ENCODE peak calls at places on chromosomes 4 and X, in five cellular contexts. One of them, this sample, is unnamed.

GRCh38 chr4:139950568-139950967 is 203.4 kb downstream of the MAML3 start:
- DNase-seq in BE2C: no peak
- DNase-seq in ovary: no peak
- DNase-seq in esophagus squamous epithelium: no peak
- DNase-seq in Peyer's patch: no peak
- DNase-seq in this sample: no peak

GRCh38 chr4:82984459-82984858 is 26.2 kb downstream of the LIN54 start:
- DNase-seq in BE2C: peak
- DNase-seq in ovary: no peak
- DNase-seq in esophagus squamous epithelium: no peak
- DNase-seq in Peyer's patch: no peak
- DNase-seq in this sample: no peak

GRCh38 chr4:114272226-114272625 is 292.8 kb upstream of the ARSJ start:
- DNase-seq in ovary: no peak
- DNase-seq in BE2C: no peak
- DNase-seq in Peyer's patch: no peak
- DNase-seq in esophagus squamous epithelium: no peak
- DNase-seq in this sample: no peak

GRCh38 chr4:47215759-47216158 is 184.4 kb downstream of the GABRB1 start:
- DNase-seq in Peyer's patch: no peak
- DNase-seq in ovary: no peak
- DNase-seq in BE2C: no peak
- DNase-seq in esophagus squamous epithelium: no peak
- DNase-seq in this sample: no peak

GRCh38 chrX:1444896-1445480 is 7.7 kb downstream of the ASMTL start:
- DNase-seq in esophagus squamous epithelium: no peak
- DNase-seq in Peyer's patch: peak
- DNase-seq in ovary: no peak
- DNase-seq in BE2C: no peak
- DNase-seq in this sample: no peak

GRCh38 chr4:143025111-143025704 is 159.5 kb upstream of the USP38 start:
- DNase-seq in Peyer's patch: no peak
- DNase-seq in BE2C: peak
- DNase-seq in ovary: no peak
- DNase-seq in esophagus squamous epithelium: no peak
- DNase-seq in this sample: no peak

GRCh38 chr4:92014060-92014459 is 289.7 kb upstream of the GRID2 start:
- DNase-seq in BE2C: no peak
- DNase-seq in Peyer's patch: no peak
- DNase-seq in ovary: no peak
- DNase-seq in esophagus squamous epithelium: no peak
- DNase-seq in this sample: no peak

GRCh38 chr4:173503330-173504180 is 26.5 kb downstream of the HAND2 start:
- DNase-seq in Peyer's patch: no peak
- DNase-seq in BE2C: no peak
- DNase-seq in ovary: no peak
- DNase-seq in esophagus squamous epithelium: no peak
- DNase-seq in this sample: no peak

GRCh38 chr4:37799941-37800554 is 26.4 kb upstream of the PGM2 start:
- DNase-seq in BE2C: no peak
- DNase-seq in esophagus squamous epithelium: no peak
- DNase-seq in ovary: no peak
- DNase-seq in Peyer's patch: no peak
- DNase-seq in this sample: no peak

GRCh38 chr4:110196871-110197420 is 1.5 kb downstream of the ELOVL6 start:
- DNase-seq in Peyer's patch: peak
- DNase-seq in esophagus squamous epithelium: peak
- DNase-seq in BE2C: no peak
- DNase-seq in ovary: peak
- DNase-seq in this sample: no peak

GRCh38 chr4:53015681-53016080 is 153.6 kb downstream of the RASL11B start:
- DNase-seq in esophagus squamous epithelium: no peak
- DNase-seq in ovary: peak
- DNase-seq in Peyer's patch: no peak
- DNase-seq in BE2C: peak
- DNase-seq in this sample: no peak

GRCh38 chrX:24651783-24652182 is 4.6 kb upstream of the PCYT1B start:
- DNase-seq in esophagus squamous epithelium: no peak
- DNase-seq in BE2C: no peak
- DNase-seq in Peyer's patch: no peak
- DNase-seq in ovary: no peak
- DNase-seq in this sample: no peak

GRCh38 chr4:6720202-6720699 is 4.3 kb downstream of the BLOC1S4 start:
- DNase-seq in Peyer's patch: peak
- DNase-seq in BE2C: peak
- DNase-seq in ovary: peak
- DNase-seq in esophagus squamous epithelium: no peak
- DNase-seq in this sample: peak

GRCh38 chrX:37959212-37960021 is 46.9 kb upstream of the SYTL5 start:
- DNase-seq in esophagus squamous epithelium: no peak
- DNase-seq in BE2C: no peak
- DNase-seq in Peyer's patch: no peak
- DNase-seq in ovary: no peak
- DNase-seq in this sample: no peak

GRCh38 chrX:40244980-40245379 is 147.2 kb upstream of the BCOR start:
- DNase-seq in Peyer's patch: no peak
- DNase-seq in ovary: no peak
- DNase-seq in BE2C: peak
- DNase-seq in esophagus squamous epithelium: no peak
- DNase-seq in this sample: no peak

GRCh38 chrX:30935985-30936384 is 46.9 kb upstream of the TAB3 start:
- DNase-seq in ovary: no peak
- DNase-seq in esophagus squamous epithelium: no peak
- DNase-seq in BE2C: peak
- DNase-seq in Peyer's patch: no peak
- DNase-seq in this sample: no peak

GRCh38 chr4:70839537-70840093 is at the start of gene GRSF1:
- DNase-seq in Peyer's patch: peak
- DNase-seq in esophagus squamous epithelium: peak
- DNase-seq in BE2C: peak
- DNase-seq in ovary: peak
- DNase-seq in this sample: peak

GRCh38 chrX:134570899-134571298 is 87.4 kb downstream of the PLAC1 start:
- DNase-seq in Peyer's patch: no peak
- DNase-seq in ovary: no peak
- DNase-seq in esophagus squamous epithelium: no peak
- DNase-seq in BE2C: no peak
- DNase-seq in this sample: no peak

GRCh38 chr4:92270908-92271307 is 32.9 kb upstream of the GRID2 start:
- DNase-seq in BE2C: no peak
- DNase-seq in esophagus squamous epithelium: no peak
- DNase-seq in Peyer's patch: no peak
- DNase-seq in ovary: no peak
- DNase-seq in this sample: no peak

GRCh38 chrX:38117485-38117884 is 103.2 kb downstream of the SRPX start:
- DNase-seq in esophagus squamous epithelium: no peak
- DNase-seq in ovary: no peak
- DNase-seq in BE2C: peak
- DNase-seq in Peyer's patch: no peak
- DNase-seq in this sample: no peak

GRCh38 chr4:137545461-137545861 is 13.2 kb upstream of the PCDH18 start:
- DNase-seq in ovary: no peak
- DNase-seq in Peyer's patch: no peak
- DNase-seq in BE2C: no peak
- DNase-seq in esophagus squamous epithelium: no peak
- DNase-seq in this sample: no peak

DNA sequence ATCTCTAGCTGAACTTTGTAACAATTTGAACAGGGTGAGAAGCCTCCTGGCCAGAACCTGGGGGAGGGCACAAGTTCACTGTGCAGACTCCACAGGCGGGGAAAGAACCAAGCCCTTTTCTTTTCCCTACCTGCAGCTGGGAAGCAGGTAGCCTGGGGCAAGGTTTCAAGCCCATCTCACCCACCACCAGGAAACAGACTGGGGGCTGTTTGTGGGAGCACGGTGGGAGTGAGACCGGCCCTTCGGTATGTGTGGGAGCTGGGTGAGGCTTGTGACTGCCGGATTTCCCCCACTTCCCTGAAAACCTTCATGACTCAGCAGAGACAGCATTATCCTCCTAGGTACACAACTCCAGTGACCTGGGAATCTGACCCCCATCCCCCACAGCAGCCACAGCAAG is 211.7 kb downstream of the ZNF674 start:
- DNase-seq in Peyer's patch: no peak
- DNase-seq in BE2C: no peak
- DNase-seq in ovary: no peak
- DNase-seq in esophagus squamous epithelium: no peak
- DNase-seq in this sample: no peak
- H3K4me3 ChIP-seq in Peyer's patch: no peak
- H3K4me3 ChIP-seq in BE2C: no peak
- H3K4me3 ChIP-seq in ovary: no peak
- H3K4me3 ChIP-seq in esophagus squamous epithelium: no peak
- H3K4me3 ChIP-seq in this sample: no peak

DNA sequence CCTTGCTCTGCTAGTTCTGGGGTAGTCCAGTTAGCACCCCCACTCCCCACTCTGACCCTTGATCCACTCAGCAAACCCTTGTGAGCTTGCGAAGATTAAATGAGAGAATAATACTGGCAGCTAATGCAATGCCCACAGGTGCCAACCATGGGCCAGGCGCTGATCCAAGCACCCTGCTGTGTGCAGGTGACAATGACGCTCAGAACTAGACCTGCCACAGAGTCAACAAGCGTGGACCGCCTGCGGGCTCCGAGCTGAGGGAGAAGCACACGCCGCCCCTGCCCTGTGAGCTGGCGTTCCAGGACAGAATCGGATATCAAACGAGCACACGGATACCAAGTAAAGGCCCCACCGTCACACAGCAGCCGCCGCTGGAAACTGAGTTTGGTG is 129.2 kb downstream of the FAM53A start:
- DNase-seq in ovary: no peak
- DNase-seq in BE2C: no peak
- DNase-seq in esophagus squamous epithelium: no peak
- DNase-seq in Peyer's patch: no peak
- DNase-seq in this sample: no peak
- H3K4me3 ChIP-seq in ovary: no peak
- H3K4me3 ChIP-seq in BE2C: no peak
- H3K4me3 ChIP-seq in esophagus squamous epithelium: no peak
- H3K4me3 ChIP-seq in Peyer's patch: no peak
- H3K4me3 ChIP-seq in this sample: no peak

GRCh38 chr4:104879367-104879766 is 267.3 kb upstream of the TET2 start:
- DNase-seq in ovary: no peak
- DNase-seq in BE2C: no peak
- DNase-seq in esophagus squamous epithelium: no peak
- DNase-seq in Peyer's patch: no peak
- DNase-seq in this sample: no peak
- H3K4me3 ChIP-seq in ovary: no peak
- H3K4me3 ChIP-seq in BE2C: no peak
- H3K4me3 ChIP-seq in esophagus squamous epithelium: no peak
- H3K4me3 ChIP-seq in Peyer's patch: no peak
- H3K4me3 ChIP-seq in this sample: no peak

DNA sequence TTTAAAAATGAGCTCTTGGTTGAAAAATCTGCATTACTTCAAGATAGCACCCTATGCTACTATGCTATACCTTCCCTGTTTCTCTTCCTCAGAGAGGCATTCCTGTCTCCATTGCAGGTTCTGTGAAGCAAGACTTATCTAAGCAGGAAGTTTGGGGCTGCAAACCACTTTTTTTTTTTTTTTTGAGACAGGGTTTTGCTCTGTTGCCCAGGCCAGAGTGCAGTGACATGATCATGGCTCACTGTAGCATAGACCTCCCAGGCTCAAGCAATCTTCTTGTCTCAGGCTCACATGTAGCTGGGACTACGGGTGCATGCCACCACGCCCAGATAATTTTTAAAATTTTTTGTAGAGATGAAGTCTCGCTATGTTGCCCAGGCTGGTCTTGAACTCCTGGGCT is 4.0 kb upstream of the CCNG2 start:
- DNase-seq in BE2C: no peak
- DNase-seq in esophagus squamous epithelium: no peak
- DNase-seq in Peyer's patch: peak
- DNase-seq in ovary: no peak
- DNase-seq in this sample: no peak
- H3K4me3 ChIP-seq in BE2C: no peak
- H3K4me3 ChIP-seq in esophagus squamous epithelium: no peak
- H3K4me3 ChIP-seq in Peyer's patch: no peak
- H3K4me3 ChIP-seq in ovary: no peak
- H3K4me3 ChIP-seq in this sample: no peak

DNA sequence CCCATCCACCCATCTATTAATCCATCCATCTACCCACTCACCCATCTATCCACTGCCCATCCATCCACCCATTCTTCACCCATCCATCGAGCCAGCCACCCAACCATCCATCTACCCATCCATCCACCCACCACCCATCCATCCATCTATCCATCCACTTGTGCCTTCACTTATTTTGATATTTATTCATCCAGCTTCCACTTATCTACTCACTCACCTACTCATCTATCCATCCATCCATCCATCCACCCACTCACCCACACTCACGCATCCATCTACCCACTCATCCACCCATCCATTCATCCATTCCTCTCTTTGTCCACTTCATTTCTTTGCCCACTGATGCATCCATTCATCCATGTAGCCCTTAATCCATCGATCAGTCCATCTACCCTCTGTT is 72.9 kb upstream of the AFAP1 start:
- DNase-seq in ovary: no peak
- DNase-seq in Peyer's patch: no peak
- DNase-seq in esophagus squamous epithelium: no peak
- DNase-seq in BE2C: no peak
- DNase-seq in this sample: no peak
- H3K4me3 ChIP-seq in ovary: no peak
- H3K4me3 ChIP-seq in Peyer's patch: no peak
- H3K4me3 ChIP-seq in esophagus squamous epithelium: no peak
- H3K4me3 ChIP-seq in BE2C: no peak
- H3K4me3 ChIP-seq in this sample: no peak

GRCh38 chr4:1009647-1010521 is 1.5 kb upstream of the FGFRL1 start:
- DNase-seq in Peyer's patch: peak
- DNase-seq in esophagus squamous epithelium: peak
- DNase-seq in BE2C: peak
- DNase-seq in ovary: peak
- DNase-seq in this sample: peak
- H3K4me3 ChIP-seq in Peyer's patch: peak
- H3K4me3 ChIP-seq in esophagus squamous epithelium: peak
- H3K4me3 ChIP-seq in BE2C: no peak
- H3K4me3 ChIP-seq in ovary: peak
- H3K4me3 ChIP-seq in this sample: peak